ENCODE peak calls at places on chromosomes 3 and 15, in five cellular contexts. X is suprapubic skin, E is right atrium auricular region, G is body of pancreas, H is left lung. O is an unnamed sample. For H3K9me3, the result is how much of the 10 kb centered on the place peaks cover.

GRCh38 chr15:73910904-73911303 is 15.4 kb upstream of the LOXL1 start:
- DNase-seq in X (no peak), E (no peak), G (no peak), H (no peak), O (no peak)

GRCh38 chr15:73633991-73634495 is 854 bp upstream of the NPTN start:
- DNase-seq in X (no peak), E (no peak), G (no peak), H (no peak), O (no peak)

GRCh38 chr3:72018339-72018984 is 233.5 kb upstream of the PROK2 start:
- DNase-seq in X (no peak), E (no peak), G (no peak), H (no peak), O (no peak)

GRCh38 chr3:43014216-43014615 is 35.1 kb downstream of the GASK1A start:
- DNase-seq in X (no peak), E (no peak), G (no peak), H (no peak), O (no peak)

GRCh38 chr3:160400631-160401150 is 1.2 kb downstream of the SMC4 start:
- DNase-seq in X (peak), E (no peak), G (peak), H (peak), O (no peak)

GRCh38 chr3:129409541-129409940 is 18.9 kb downstream of the EFCAB12 start:
- DNase-seq in X (no peak), E (no peak), G (no peak), H (no peak), O (no peak)

GRCh38 chr15:95888762-95889161 is 441.7 kb upstream of the NR2F2 start:
- DNase-seq in X (no peak), E (no peak), G (no peak), H (no peak), O (no peak)

GRCh38 chr3:9088431-9089353 is 125.4 kb upstream of the RAD18 start:
- DNase-seq in X (no peak), E (no peak), G (peak), H (no peak), O (no peak)

GRCh38 chr3:129623447-129624118 is 17.1 kb upstream of the PLXND1 start:
- DNase-seq in X (peak), E (no peak), G (peak), H (peak), O (no peak)

GRCh38 chr3:56753206-56753605 is 48.5 kb downstream of the ARHGEF3 start:
- DNase-seq in X (no peak), E (no peak), G (no peak), H (no peak), O (no peak)

GRCh38 chr15:100889359-100890058 is 9.9 kb downstream of the ALDH1A3 start:
- DNase-seq in X (peak), E (peak), G (peak), H (no peak), O (no peak)

GRCh38 chr3:31106204-31106603 is 211.7 kb upstream of the GADL1 start:
- DNase-seq in X (no peak), E (no peak), G (no peak), H (no peak), O (no peak)

GRCh38 chr15:74336061-74337005 is 31.1 kb downstream of the CYP11A1 start:
- DNase-seq in X (peak), E (no peak), G (no peak), H (no peak), O (no peak)

GRCh38 chr15:70284438-70285214 is 186.9 kb upstream of the TLE3 start:
- DNase-seq in X (no peak), E (no peak), G (peak), H (no peak), O (no peak)

GRCh38 chr3:160577551-160578195 is 12.3 kb upstream of the KPNA4 start:
- DNase-seq in X (no peak), E (no peak), G (peak), H (no peak), O (no peak)

GRCh38 chr3:50617911-50618481 is 1.0 kb downstream of the MAPKAPK3 start:
- DNase-seq in X (no peak), E (no peak), G (no peak), H (no peak), O (no peak)

GRCh38 chr3:46966811-46967210 is 9.7 kb downstream of the CCDC12 start:
- DNase-seq in X (no peak), E (no peak), G (no peak), H (no peak), O (no peak)

GRCh38 chr3:32413845-32414526 is 22.3 kb downstream of the CMTM7 start:
- DNase-seq in X (no peak), E (no peak), G (no peak), H (no peak), O (no peak)

GRCh38 chr3:151169700-151170224 is 33.3 kb downstream of the GPR171 start:
- DNase-seq in X (no peak), E (peak), G (peak), H (peak), O (no peak)

GRCh38 chr3:197154-197855 is 742 bp downstream of the CHL1 start:
- DNase-seq in X (peak), E (no peak), G (peak), H (peak), O (no peak)

GRCh38 chr15:58148633-58149032 is 10.5 kb downstream of the AQP9 start:
- DNase-seq in X (no peak), E (no peak), G (no peak), H (no peak), O (no peak)

GRCh38 chr15:52924641-52925040 is 134.5 kb upstream of the ONECUT1 start:
- DNase-seq in X (no peak), E (no peak), G (no peak), H (no peak), O (no peak)

GRCh38 chr15:59042041-59042440 is 54.6 kb downstream of the RNF111 start:
- DNase-seq in X (no peak), E (no peak), G (no peak), H (no peak), O (no peak)

GRCh38 chr3:60992395-60992794 is 258.9 kb downstream of the FHIT start:
- DNase-seq in X (no peak), E (no peak), G (peak), H (no peak), O (no peak)

GRCh38 chr3:166390303-166390702 is 553.1 kb upstream of the BCHE start:
- DNase-seq in X (no peak), E (no peak), G (no peak), H (no peak), O (no peak)

GRCh38 chr15:100190675-100191074 is 151.1 kb downstream of the ADAMTS17 start:
- DNase-seq in X (peak), E (no peak), G (no peak), H (no peak), O (no peak)

DNA sequence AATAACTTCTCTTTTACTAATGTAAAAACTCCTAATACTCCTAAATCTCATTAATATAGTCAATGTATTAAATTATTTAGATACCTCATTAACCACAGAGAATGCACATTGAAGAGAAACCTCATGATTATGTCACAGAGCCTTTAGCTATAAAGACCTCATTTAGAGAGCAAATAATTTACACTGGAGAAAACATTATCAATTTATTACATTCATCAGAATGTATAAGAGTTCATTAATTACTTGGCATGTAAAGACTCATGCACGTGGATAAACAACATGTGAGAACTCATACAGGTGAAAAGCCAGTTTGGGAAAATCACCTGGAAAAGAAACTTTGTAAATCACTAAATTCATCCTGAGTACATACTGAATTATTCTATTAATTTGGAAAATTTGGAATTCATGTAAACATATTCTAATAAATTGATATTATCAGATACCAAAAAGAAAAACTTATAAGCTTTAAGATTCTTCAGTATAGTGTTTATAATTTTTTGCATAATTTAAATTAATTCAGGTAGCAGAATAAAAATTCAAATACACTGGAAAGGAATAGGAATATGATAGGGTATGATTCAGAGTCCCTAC is 22.9 kb upstream of the WNT7A start:
- DNase-seq in X (no peak), E (no peak), G (no peak), H (no peak), O (no peak)
- H3K9me3 ChIP-seq in X (under half), E (half or more), G (under half), H (half or more), O (half or more)

DNA sequence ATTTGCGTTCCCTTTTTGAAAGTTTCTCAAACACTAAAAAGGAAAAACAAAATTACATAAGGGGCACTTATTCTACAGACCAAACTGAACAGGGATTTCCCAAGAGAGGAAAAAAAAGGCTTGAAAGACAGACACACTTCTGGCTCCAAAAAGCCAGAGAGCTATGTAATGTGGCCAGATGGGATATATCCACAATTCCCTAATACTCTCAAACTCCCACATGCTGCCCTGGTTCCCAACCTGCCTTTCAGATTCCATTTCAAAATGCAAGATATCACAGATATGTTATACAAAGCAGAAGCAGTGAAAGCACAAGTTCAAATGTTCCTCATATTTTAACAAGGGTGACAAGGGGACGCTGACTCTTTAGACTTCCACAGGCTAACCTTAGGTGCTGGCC is 1.5 kb downstream of the FRMD4B start:
- DNase-seq in X (no peak), E (no peak), G (no peak), H (no peak), O (no peak)
- H3K4me3 ChIP-seq in X (peak), E (no peak), G (no peak), H (peak), O (peak)

DNA sequence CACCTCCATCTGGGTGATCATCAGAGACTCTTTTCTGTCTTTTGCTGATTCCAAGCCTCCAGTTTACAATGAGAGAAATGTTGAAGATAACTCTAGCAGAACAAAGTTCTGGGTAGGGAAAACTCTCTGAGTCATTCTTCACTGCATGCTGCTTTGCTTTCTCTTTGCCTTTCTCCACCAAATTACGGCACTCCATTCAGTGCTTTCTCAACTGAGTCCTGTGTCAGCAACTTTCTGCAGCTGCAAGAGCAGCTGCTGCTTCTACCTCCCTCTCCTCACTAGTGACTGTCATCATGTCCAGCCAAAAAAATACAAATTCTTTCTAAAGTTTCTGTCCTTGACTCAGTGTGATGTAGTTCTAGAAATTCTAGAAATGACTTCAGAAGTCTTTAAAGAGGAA is 953.8 kb downstream of the IGSF11 start:
- DNase-seq in X (no peak), E (no peak), G (no peak), H (no peak), O (no peak)
- H3K9me3 ChIP-seq in X (under half), E (under half), G (under half), H (under half), O (under half)

GRCh38 chr3:51967384-51968174 is at the start of gene PCBP4:
- DNase-seq in X (no peak), E (peak), G (peak), H (peak), O (no peak)

GRCh38 chr3:51969841-51970240 is 2.6 kb upstream of the PCBP4 start:
- DNase-seq in X (no peak), E (no peak), G (no peak), H (peak), O (no peak)

GRCh38 chr3:51968175-51968681 is 974 bp upstream of the PCBP4 start:
- DNase-seq in X (no peak), E (no peak), G (peak), H (peak), O (no peak)

GRCh38 chr3:51970606-51971300 is 3.1 kb downstream of the ABHD14B start:
- DNase-seq in X (no peak), E (no peak), G (peak), H (peak), O (no peak)

DNA sequence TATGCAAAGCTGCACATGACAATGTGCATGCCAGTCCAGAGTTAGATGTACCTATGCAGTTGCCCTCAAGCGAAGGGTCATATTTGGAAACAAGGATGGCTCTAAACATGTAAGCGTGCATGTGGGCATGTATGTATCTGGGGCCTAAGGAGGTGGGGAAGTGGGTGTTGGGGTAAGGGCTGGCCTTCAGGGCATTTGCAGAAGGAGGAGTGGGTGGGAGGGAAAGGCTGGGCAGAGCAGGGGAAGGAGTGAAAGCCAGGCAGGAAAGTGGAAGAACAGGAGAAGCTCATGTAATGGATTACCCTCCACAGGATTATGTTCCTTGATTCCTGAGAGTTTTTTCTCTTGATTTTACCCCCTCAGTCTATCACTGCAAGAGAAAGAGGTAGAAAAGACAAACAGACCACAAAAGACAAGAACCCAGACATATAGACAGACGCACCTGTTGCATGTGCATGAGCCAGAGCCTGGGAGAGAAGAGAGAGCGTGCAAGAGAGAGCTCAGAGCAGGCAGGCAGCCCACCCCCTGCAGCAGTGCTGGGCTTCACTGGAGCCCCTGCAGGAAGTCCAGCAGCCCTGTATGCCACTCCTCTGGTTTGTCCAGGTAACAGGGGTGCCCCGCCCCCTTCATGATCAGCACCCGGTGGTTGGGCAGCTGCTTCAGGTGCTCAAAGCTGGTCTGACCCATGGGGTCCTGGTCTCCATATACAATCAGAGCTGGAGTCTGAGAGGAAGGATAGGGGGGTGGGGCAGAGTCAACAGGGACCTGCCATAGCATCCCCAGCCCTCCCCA is 1.8 kb upstream of the PCBP4 start:
- DNase-seq in X (no peak), E (no peak), G (no peak), H (peak), O (no peak)
- H3K4me3 ChIP-seq in X (no peak), E (no peak), G (no peak), H (no peak), O (no peak)

DNA sequence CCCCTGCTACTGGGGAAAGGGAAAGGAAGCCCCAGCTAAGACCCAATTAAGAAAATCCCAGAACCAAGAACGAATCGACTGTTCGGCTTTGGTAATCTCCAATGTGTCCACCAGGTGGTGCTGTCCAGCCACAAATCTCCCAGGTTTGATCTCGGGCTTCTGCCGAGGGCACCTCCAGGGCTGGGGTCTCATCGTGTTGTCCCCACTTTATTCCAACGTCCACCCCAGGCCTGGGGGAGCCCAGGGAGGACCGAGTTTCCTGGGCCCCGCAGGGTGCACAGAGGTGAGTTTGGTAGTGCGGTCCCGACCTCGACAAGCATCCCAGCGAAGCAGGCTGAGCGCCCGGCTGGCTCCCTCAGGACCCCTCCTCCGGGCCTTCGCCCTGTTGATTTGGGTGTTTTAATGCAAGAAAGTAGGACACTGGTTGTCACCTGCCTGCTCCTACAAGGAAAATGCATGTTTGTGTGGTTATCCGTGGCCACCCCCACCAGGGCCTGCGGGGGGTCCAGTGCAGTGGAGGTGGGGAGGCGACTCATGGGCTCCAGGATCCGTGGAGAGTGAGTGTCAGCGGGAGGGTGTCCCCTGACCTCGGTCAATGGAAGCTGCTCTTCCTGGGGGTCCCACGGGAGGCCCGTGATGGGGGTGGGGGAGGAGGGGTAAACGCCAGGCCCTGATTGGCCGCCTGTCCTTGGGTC is 185.0 kb downstream of the GOLGA6L6 start:
- DNase-seq in X (peak), E (peak), G (peak), H (peak), O (no peak)
- H3K9me3 ChIP-seq in X (under half), E (under half), G (under half), H (under half), O (under half)

GRCh38 chr15:85792872-85793621 is 1.7 kb downstream of the KLHL25 start:
- DNase-seq in X (no peak), E (no peak), G (no peak), H (no peak), O (no peak)
- H3K4me3 ChIP-seq in X (peak), E (peak), G (no peak), H (peak), O (peak)

DNA sequence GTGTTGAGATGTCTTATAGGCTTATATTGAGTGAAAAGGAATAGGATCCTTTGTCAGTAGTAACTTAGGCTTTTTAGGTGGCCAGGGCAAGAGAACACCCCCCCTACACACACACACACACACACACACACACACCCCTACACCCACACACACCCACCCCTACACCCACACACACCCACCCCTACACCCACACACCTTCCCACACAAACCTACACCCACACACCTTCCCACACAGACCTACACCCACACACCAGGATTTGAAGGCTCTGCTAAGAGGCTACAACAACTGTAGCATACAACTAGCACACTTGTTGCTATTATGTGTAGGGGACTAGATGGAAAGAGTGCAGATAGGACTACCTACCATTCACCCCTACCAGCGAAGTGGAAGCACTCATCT is 172.6 kb downstream of the PGPEP1L start:
- DNase-seq in X (no peak), E (no peak), G (no peak), H (no peak), O (no peak)
- H3K9me3 ChIP-seq in X (under half), E (under half), G (under half), H (under half), O (under half)